ENCODE peak calls at places on chromosomes 7 and 10, in five cellular contexts. U is WERI-Rb-1, F is cardiac muscle cell, B is glutamatergic neuron, E is cardiac septum. K is an unnamed sample.

GRCh38 chr10:78286186-78286585 is 252.5 kb downstream of the RPS24 start:
- DNase-seq in U (peak), F (no peak), B (peak), E (no peak), K (peak)

GRCh38 chr10:4359003-4359402 is 467.0 kb upstream of the AKR1E2 start:
- DNase-seq in U (no peak), F (peak), B (no peak), E (no peak), K (no peak)

GRCh38 chr10:133422223-133422820 is 2.1 kb downstream of the SPRN start:
- DNase-seq in U (no peak), F (no peak), B (no peak), E (no peak), K (no peak)

GRCh38 chr7:16098585-16099179 is 322.7 kb downstream of the CRPPA start:
- DNase-seq in U (no peak), F (peak), B (no peak), E (no peak), K (no peak)

GRCh38 chr10:89346264-89346971 is 18.6 kb downstream of the IFIT3 start:
- DNase-seq in U (no peak), F (peak), B (no peak), E (no peak), K (no peak)

GRCh38 chr7:46215987-46216567 is 295.0 kb upstream of the IGFBP3 start:
- DNase-seq in U (no peak), F (peak), B (no peak), E (no peak), K (no peak)

GRCh38 chr10:9850415-9850814 is 1167.3 kb upstream of the CELF2 start:
- DNase-seq in U (no peak), F (no peak), B (no peak), E (no peak), K (no peak)

GRCh38 chr10:86017841-86018734 is 348.5 kb downstream of the GRID1 start:
- DNase-seq in U (peak), F (no peak), B (no peak), E (no peak), K (no peak)

GRCh38 chr10:69425513-69426298 is 9.0 kb upstream of the TACR2 start:
- DNase-seq in U (no peak), F (no peak), B (no peak), E (no peak), K (no peak)

GRCh38 chr7:105307163-105307672 is 81.5 kb downstream of the SRPK2 start:
- DNase-seq in U (no peak), F (no peak), B (no peak), E (no peak), K (no peak)

GRCh38 chr7:16421333-16422099 is at the start of gene CRPPA:
- DNase-seq in U (peak), F (peak), B (peak), E (no peak), K (peak)

GRCh38 chr7:84535584-84536255 is 341.1 kb upstream of the SEMA3A start:
- DNase-seq in U (no peak), F (no peak), B (no peak), E (no peak), K (peak)

GRCh38 chr10:119199231-119199992 is 8.0 kb upstream of the GRK5 start:
- DNase-seq in U (peak), F (peak), B (peak), E (no peak), K (peak)

GRCh38 chr10:4803822-4804221 is 22.2 kb upstream of the AKR1E2 start:
- DNase-seq in U (no peak), F (no peak), B (no peak), E (no peak), K (no peak)

GRCh38 chr10:18650618-18651017 is 769 bp downstream of the NSUN6 start:
- DNase-seq in U (no peak), F (no peak), B (no peak), E (no peak), K (no peak)

GRCh38 chr10:86960003-86960862 is 1.8 kb downstream of the SNCG start:
- DNase-seq in U (peak), F (peak), B (peak), E (no peak), K (peak)

GRCh38 chr10:28879875-28880381 is 202.6 kb downstream of the BAMBI start:
- DNase-seq in U (no peak), F (peak), B (no peak), E (no peak), K (no peak)

GRCh38 chr7:95545007-95545615 is 51.2 kb downstream of the PDK4 start:
- DNase-seq in U (no peak), F (peak), B (no peak), E (no peak), K (no peak)

GRCh38 chr10:480498-480927 is 209.0 kb downstream of the DIP2C start:
- DNase-seq in U (no peak), F (no peak), B (no peak), E (peak), K (no peak)

GRCh38 chr7:94434031-94434430 is 39.3 kb downstream of the COL1A2 start:
- DNase-seq in U (no peak), F (peak), B (no peak), E (no peak), K (no peak)

GRCh38 chr10:102132193-102132562 is 662 bp upstream of the PPRC1 start:
- DNase-seq in U (no peak), F (no peak), B (no peak), E (no peak), K (no peak)

GRCh38 chr7:32941996-32942782 is 15.1 kb upstream of the FKBP9 start:
- DNase-seq in U (peak), F (peak), B (peak), E (peak), K (peak)

GRCh38 chr10:70890917-70891431 is 2.6 kb upstream of the PCBD1 start:
- DNase-seq in U (peak), F (peak), B (peak), E (peak), K (peak)

GRCh38 chr10:28130267-28130666 is 131.4 kb upstream of the ODAD2 start:
- DNase-seq in U (no peak), F (peak), B (no peak), E (no peak), K (no peak)

GRCh38 chr10:69232252-69232651 is 12.1 kb downstream of the HKDC1 start:
- DNase-seq in U (no peak), F (peak), B (no peak), E (no peak), K (no peak)

GRCh38 chr10:7622969-7623368 is 43.8 kb downstream of the ITIH5 start:
- DNase-seq in U (no peak), F (peak), B (no peak), E (no peak), K (no peak)